ENCODE peak calls at places on chromosome 6, in nine cellular contexts. U, N, S, C, L, D, Q, E and T are unnamed samples.

GRCh38 chr6:116568111-116568510 is 3.2 kb upstream of the RWDD1 start:
- DNase-seq in U (no peak), S (no peak), Q (no peak), L (peak), C (no peak), N (no peak), D (no peak), E (no peak), T (peak)

GRCh38 chr6:159941286-159942113 is 27.4 kb upstream of the IGF2R start:
- DNase-seq in N (no peak), L (peak), C (no peak), S (no peak), Q (peak), E (no peak), D (no peak), U (no peak), T (peak)

GRCh38 chr6:11277275-11278206 is 45.1 kb upstream of the NEDD9 start:
- DNase-seq in U (peak), D (no peak), L (peak), Q (peak), E (no peak), C (peak), N (peak), S (peak), T (peak)

GRCh38 chr6:142802124-142802523 is 142.9 kb downstream of the HIVEP2 start:
- DNase-seq in L (peak), E (peak), U (no peak), N (no peak), S (no peak), C (peak), D (no peak), Q (peak), T (peak)

GRCh38 chr6:108574457-108575149 is 13.9 kb downstream of the FOXO3 start:
- DNase-seq in Q (no peak), E (no peak), D (no peak), S (peak), N (no peak), C (no peak), U (no peak), L (no peak), T (no peak)

GRCh38 chr6:160421854-160422253 is 73.7 kb downstream of the SLC22A3 start:
- DNase-seq in Q (peak), E (peak), L (no peak), S (peak), C (no peak), N (no peak), U (no peak), D (no peak), T (peak)

GRCh38 chr6:98343004-98343403 is 491.4 kb upstream of the POU3F2 start:
- DNase-seq in N (no peak), U (no peak), E (no peak), S (no peak), C (no peak), L (no peak), Q (peak), D (no peak), T (no peak)

GRCh38 chr6:15268130-15268908 is 22.4 kb downstream of the JARID2 start:
- DNase-seq in Q (no peak), C (no peak), S (no peak), U (peak), L (no peak), E (no peak), N (no peak), D (no peak), T (no peak)

GRCh38 chr6:141874930-141875602 is 257.7 kb upstream of the GJE1 start:
- DNase-seq in Q (no peak), L (peak), N (no peak), E (no peak), C (no peak), U (no peak), D (no peak), S (no peak), T (peak)

GRCh38 chr6:138572885-138573284 is 73.6 kb upstream of the NHSL1 start:
- DNase-seq in S (no peak), U (no peak), D (no peak), E (no peak), Q (no peak), C (no peak), N (no peak), L (no peak), T (no peak)

GRCh38 chr6:41201784-41202181 is 834 bp upstream of the TREML2 start:
- DNase-seq in Q (no peak), S (no peak), N (no peak), E (no peak), C (no peak), U (no peak), D (no peak), L (no peak), T (no peak)

GRCh38 chr6:125485757-125486156 is 184.0 kb upstream of the HDDC2 start:
- DNase-seq in N (no peak), E (no peak), Q (no peak), C (no peak), U (no peak), L (no peak), S (no peak), D (no peak), T (no peak)

GRCh38 chr6:147043994-147044477 is 160.2 kb upstream of the STXBP5 start:
- DNase-seq in D (no peak), L (peak), E (no peak), U (no peak), Q (peak), N (no peak), C (no peak), S (no peak), T (no peak)

GRCh38 chr6:143002686-143003085 is 57.7 kb upstream of the HIVEP2 start:
- DNase-seq in Q (no peak), E (no peak), S (no peak), N (no peak), D (no peak), U (no peak), L (no peak), C (no peak), T (no peak)

GRCh38 chr6:148565931-148566663 is 180.7 kb upstream of the UST start:
- DNase-seq in S (peak), E (peak), C (peak), D (no peak), N (peak), Q (peak), U (no peak), L (peak), T (peak)

GRCh38 chr6:152952045-152952444 is 30.8 kb downstream of the FBXO5 start:
- DNase-seq in N (no peak), E (no peak), U (no peak), S (no peak), L (peak), Q (peak), D (no peak), C (peak), T (peak)

GRCh38 chr6:161890959-161891358 is 617.1 kb upstream of the AGPAT4 start:
- DNase-seq in L (no peak), S (no peak), U (no peak), Q (no peak), D (no peak), C (no peak), E (no peak), N (no peak), T (no peak)

GRCh38 chr6:167452338-167453081 is 127.6 kb downstream of the TTLL2 start:
- DNase-seq in C (no peak), L (no peak), E (no peak), Q (no peak), N (no peak), D (no peak), U (no peak), S (no peak), T (no peak)

GRCh38 chr6:36822506-36823269 is 16.6 kb downstream of the CPNE5 start:
- DNase-seq in Q (peak), L (no peak), D (no peak), S (peak), C (no peak), U (no peak), N (no peak), E (no peak), T (no peak)

GRCh38 chr6:89675949-89676753 is 37.6 kb upstream of the LYRM2 start:
- DNase-seq in S (peak), N (no peak), U (no peak), C (no peak), Q (peak), L (peak), E (no peak), D (no peak), T (peak)

GRCh38 chr6:160950507-160950906 is 41.1 kb upstream of the MAP3K4 start:
- DNase-seq in L (peak), C (peak), S (peak), Q (peak), N (no peak), E (no peak), D (no peak), U (no peak), T (peak)

GRCh38 chr6:169851641-169852503 is 100.5 kb downstream of the ERMARD start:
- DNase-seq in D (no peak), Q (peak), N (no peak), U (no peak), L (no peak), C (peak), E (no peak), S (peak), T (no peak)

GRCh38 chr6:80548496-80548895 is 442.0 kb downstream of the BCKDHB start:
- DNase-seq in C (no peak), E (no peak), D (no peak), S (no peak), L (peak), U (no peak), N (no peak), Q (peak), T (peak)

GRCh38 chr6:101800598-101800997 is 407.1 kb downstream of the GRIK2 start:
- DNase-seq in S (no peak), U (no peak), D (no peak), E (no peak), Q (no peak), C (no peak), N (no peak), L (no peak), T (no peak)

GRCh38 chr6:127516676-127517273 is 2.4 kb downstream of the MTCL3 start:
- DNase-seq in D (peak), N (no peak), Q (no peak), C (peak), U (peak), E (no peak), S (no peak), L (peak), T (no peak)

GRCh38 chr6:105646391-105646867 is 243.5 kb upstream of the PREP start:
- DNase-seq in N (no peak), L (peak), E (no peak), D (no peak), Q (peak), S (no peak), U (no peak), C (no peak), T (no peak)

GRCh38 chr6:21582651-21583050 is 10.9 kb upstream of the SOX4 start:
- DNase-seq in N (no peak), S (no peak), E (no peak), Q (peak), L (peak), C (no peak), D (no peak), U (no peak), T (peak)

GRCh38 chr6:57173056-57173885 is 1.1 kb downstream of the BAG2 start:
- DNase-seq in L (peak), S (peak), C (peak), D (peak), Q (peak), N (no peak), U (no peak), E (no peak), T (peak)

GRCh38 chr6:140366991-140367390 is 992.5 kb upstream of the CITED2 start:
- DNase-seq in L (peak), N (no peak), D (no peak), C (peak), E (no peak), Q (peak), S (no peak), U (no peak), T (peak)

GRCh38 chr6:69022991-69023390 is 387.9 kb downstream of the ADGRB3 start:
- DNase-seq in N (no peak), E (no peak), U (no peak), L (peak), C (peak), S (no peak), D (no peak), Q (peak), T (peak)

GRCh38 chr6:50141100-50141499 is 91.4 kb upstream of the DEFB112 start:
- DNase-seq in Q (no peak), L (no peak), S (no peak), N (no peak), C (no peak), E (no peak), D (no peak), U (no peak), T (no peak)

GRCh38 chr6:10951675-10952282 is 64.9 kb downstream of the SYCP2L start:
- DNase-seq in Q (peak), E (no peak), U (no peak), D (no peak), C (peak), S (no peak), N (no peak), L (peak), T (peak)

GRCh38 chr6:78243519-78243918 is 590.7 kb downstream of the MEI4 start:
- DNase-seq in E (no peak), Q (peak), S (no peak), N (no peak), C (peak), D (no peak), L (peak), U (no peak), T (peak)

GRCh38 chr6:125189494-125189893 is 35.9 kb downstream of the TPD52L1 start:
- DNase-seq in N (no peak), L (no peak), D (no peak), C (no peak), S (no peak), Q (no peak), E (no peak), U (no peak), T (no peak)

GRCh38 chr6:106536357-106536756 is 92.9 kb downstream of the RTN4IP1 start:
- DNase-seq in E (no peak), C (no peak), D (no peak), L (peak), S (no peak), U (no peak), Q (peak), N (no peak), T (peak)

GRCh38 chr6:140082867-140083297 is 708.4 kb upstream of the CITED2 start:
- DNase-seq in U (no peak), N (no peak), Q (peak), E (no peak), L (peak), C (peak), D (no peak), S (no peak), T (peak)

GRCh38 chr6:135657207-135657606 is 159.7 kb upstream of the AHI1 start:
- DNase-seq in S (no peak), C (no peak), L (no peak), E (no peak), N (no peak), Q (no peak), D (no peak), U (no peak), T (no peak)

DNA sequence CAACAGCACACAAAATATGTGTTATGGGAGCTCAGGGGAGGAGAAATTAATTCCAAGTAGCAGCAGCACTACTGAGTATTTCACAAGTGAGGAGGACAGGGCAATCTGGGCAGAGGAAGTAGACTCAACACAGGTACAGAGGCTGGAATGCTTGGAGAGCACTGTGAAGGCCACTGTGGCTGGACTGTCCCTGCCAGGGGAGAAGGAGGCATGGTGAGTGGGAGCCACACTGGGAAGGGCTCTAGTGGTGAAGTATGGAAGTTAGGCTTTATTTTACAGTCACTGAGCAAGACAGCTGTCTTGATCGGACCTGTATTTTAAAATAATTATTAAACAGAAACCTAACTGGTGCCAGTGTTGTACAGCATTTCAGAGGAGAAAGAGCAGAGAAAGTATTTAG is 28.8 kb downstream of the FAM229B start:
- DNase-seq in D (no peak), N (no peak), U (peak), L (no peak), Q (no peak), C (no peak), E (no peak), S (no peak), T (no peak)
- TF ChIP-seq CTCF in D (no peak), N (no peak), U (no peak), L (no peak), Q (no peak), C (no peak), E (no peak), S (no peak), T (no peak)

GRCh38 chr6:29797120-29797519 is 30.5 kb upstream of the HLA-G start:
- DNase-seq in U (no peak), S (no peak), E (no peak), C (peak), Q (peak), N (no peak), D (no peak), L (peak), T (peak)
- TF ChIP-seq CTCF in U (no peak), S (no peak), E (no peak), C (no peak), Q (no peak), N (no peak), D (no peak), L (no peak), T (no peak)

GRCh38 chr6:84764332-84765049 is at the start of gene TBX18:
- DNase-seq in C (peak), U (peak), Q (peak), D (peak), N (peak), E (peak), L (peak), S (peak), T (peak)

GRCh38 chr6:84762941-84763396 is 1.4 kb downstream of the TBX18 start:
- DNase-seq in E (peak), C (peak), L (no peak), U (peak), Q (no peak), D (peak), N (no peak), S (peak), T (no peak)

GRCh38 chr6:84766118-84766683 is 1.8 kb upstream of the TBX18 start:
- DNase-seq in U (peak), S (peak), D (peak), L (no peak), N (no peak), Q (no peak), E (no peak), C (no peak), T (no peak)

GRCh38 chr6:84762220-84762940 is 2.0 kb downstream of the TBX18 start:
- DNase-seq in N (no peak), E (no peak), C (peak), U (peak), S (peak), D (peak), Q (peak), L (no peak), T (peak)

DNA sequence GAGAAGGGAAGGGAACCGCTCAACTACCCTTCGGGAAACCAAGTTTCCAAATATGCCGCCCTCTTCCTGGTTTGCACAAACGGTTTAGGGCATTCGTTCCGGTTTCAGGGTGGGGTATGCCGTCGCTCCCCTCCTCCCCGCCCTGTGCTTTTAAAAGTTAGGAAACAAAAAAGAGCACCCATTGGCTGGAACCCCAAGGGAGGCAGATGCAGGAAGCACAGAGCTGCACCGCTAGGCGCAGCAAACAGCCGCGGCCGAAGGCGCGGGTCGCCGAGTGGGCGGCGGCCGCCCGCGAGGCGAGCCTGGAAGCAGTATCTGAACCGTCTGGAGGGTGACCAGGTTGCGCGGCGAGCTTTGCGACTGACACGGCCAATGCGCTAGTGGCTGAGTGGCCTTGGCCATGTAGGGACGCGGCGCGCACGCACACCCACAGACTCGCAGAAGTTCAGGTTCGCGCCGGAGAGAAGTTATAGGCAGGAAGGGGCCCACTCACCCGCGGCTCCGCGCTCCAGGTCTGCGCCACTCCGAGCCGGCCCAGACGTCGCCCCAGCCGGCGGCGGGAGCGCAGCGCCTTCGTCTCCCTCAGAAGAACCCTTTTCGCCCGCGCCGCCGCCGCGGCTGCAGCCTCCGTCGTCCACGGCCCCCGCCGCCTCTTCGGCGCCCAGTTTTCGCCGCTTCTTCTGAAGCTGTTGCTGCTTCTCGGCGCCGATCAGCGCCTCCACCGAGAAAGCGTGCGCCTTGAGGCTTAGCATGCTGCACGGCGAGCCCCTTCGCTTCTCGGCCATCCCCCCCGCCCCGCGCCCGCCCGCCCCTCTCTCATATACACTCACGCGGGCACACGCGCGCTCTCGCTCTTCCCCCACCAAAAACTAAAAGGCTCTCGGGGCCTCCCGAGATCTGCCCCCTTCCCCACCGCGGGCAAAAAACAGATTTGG is 734 bp downstream of the TBX18 start:
- DNase-seq in S (peak), L (peak), D (peak), E (peak), C (peak), U (peak), Q (peak), N (no peak), T (peak)
- TF ChIP-seq CTCF in S (no peak), L (no peak), D (no peak), E (no peak), C (peak), U (no peak), Q (no peak), N (no peak), T (peak)

DNA sequence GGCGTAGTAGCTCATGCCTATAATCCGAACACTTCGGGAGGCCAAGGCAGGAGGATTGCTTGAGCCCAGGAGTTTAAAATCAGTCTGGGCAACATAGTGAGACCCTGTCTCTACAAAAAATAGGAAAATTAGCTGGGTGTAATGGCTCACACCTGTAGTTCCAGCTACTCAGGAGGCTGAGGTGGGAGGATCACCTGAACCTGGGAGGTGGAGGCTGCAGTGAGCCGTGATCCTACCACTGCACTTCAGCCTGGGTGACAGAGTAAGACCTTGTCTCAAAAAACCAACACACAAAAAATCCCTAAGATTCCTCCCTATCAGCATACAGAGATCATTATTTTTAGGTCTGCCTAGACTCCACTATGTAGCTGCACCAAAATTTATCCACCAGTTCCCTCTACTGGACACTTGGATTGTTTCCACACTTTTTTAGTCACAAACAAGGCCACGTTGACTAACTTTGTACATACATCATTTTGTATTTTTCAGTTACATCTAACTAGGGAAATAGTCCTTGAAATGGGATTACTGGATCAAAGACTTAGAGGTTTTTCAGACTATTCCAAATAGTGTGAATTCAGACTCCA is 3.6 kb upstream of the PHF1 start:
- DNase-seq in E (no peak), D (no peak), L (peak), N (no peak), U (no peak), S (no peak), Q (peak), C (no peak), T (peak)
- TF ChIP-seq CTCF in E (peak), D (peak), L (peak), N (peak), U (no peak), S (peak), Q (peak), C (no peak), T (peak)

GRCh38 chr6:100176321-100176950 is 182.4 kb upstream of the MCHR2 start:
- DNase-seq in S (no peak), D (no peak), E (no peak), Q (peak), C (peak), L (peak), N (no peak), U (no peak), T (peak)
- TF ChIP-seq CTCF in S (peak), D (no peak), E (peak), Q (peak), C (no peak), L (peak), N (no peak), U (no peak), T (peak)

GRCh38 chr6:28864321-28864923 is 59.4 kb downstream of the TRIM27 start:
- DNase-seq in E (no peak), C (no peak), S (no peak), U (no peak), D (no peak), N (peak), L (no peak), Q (no peak), T (no peak)
- TF ChIP-seq CTCF in E (no peak), C (peak), S (peak), U (no peak), D (no peak), N (no peak), L (peak), Q (peak), T (no peak)